ENCODE peak calls at places on chromosomes 13 and 19, in four cellular contexts. One of them, this sample, is unnamed. For H3K4me1, the result is how much of the 10 kb centered on the place peaks cover.

GRCh38 chr13:50919291-50919690 is 9.7 kb downstream of the RNASEH2B start:
- DNase-seq in transverse colon: no peak
- DNase-seq in stomach: no peak
- DNase-seq in A549: no peak
- DNase-seq in this sample: no peak

GRCh38 chr13:31236211-31236786 is 36.5 kb downstream of the B3GLCT start:
- DNase-seq in stomach: no peak
- DNase-seq in transverse colon: no peak
- DNase-seq in A549: no peak
- DNase-seq in this sample: no peak

GRCh38 chr19:40511487-40511886 is 44.7 kb downstream of the SPTBN4 start:
- DNase-seq in stomach: no peak
- DNase-seq in transverse colon: no peak
- DNase-seq in A549: no peak
- DNase-seq in this sample: no peak

GRCh38 chr13:59776924-59777690 is 386.6 kb downstream of the DIAPH3 start:
- DNase-seq in stomach: no peak
- DNase-seq in A549: no peak
- DNase-seq in transverse colon: no peak
- DNase-seq in this sample: no peak

GRCh38 chr13:110070511-110071120 is 236.3 kb downstream of the COL4A1 start:
- DNase-seq in stomach: no peak
- DNase-seq in A549: no peak
- DNase-seq in transverse colon: no peak
- DNase-seq in this sample: no peak

GRCh38 chr13:27353166-27353583 is 71.2 kb upstream of the GTF3A start:
- DNase-seq in transverse colon: no peak
- DNase-seq in A549: no peak
- DNase-seq in stomach: no peak
- DNase-seq in this sample: no peak

GRCh38 chr13:41621716-41622508 is 164.6 kb downstream of the RGCC start:
- DNase-seq in stomach: no peak
- DNase-seq in A549: no peak
- DNase-seq in transverse colon: no peak
- DNase-seq in this sample: no peak

GRCh38 chr19:41353466-41354342 is at the start of gene TGFB1:
- DNase-seq in transverse colon: peak
- DNase-seq in stomach: peak
- DNase-seq in A549: peak
- DNase-seq in this sample: peak

GRCh38 chr19:29415507-29415906 is 110.3 kb upstream of the VSTM2B start:
- DNase-seq in A549: no peak
- DNase-seq in stomach: no peak
- DNase-seq in transverse colon: no peak
- DNase-seq in this sample: no peak

GRCh38 chr13:50598338-50598737 is 245.2 kb downstream of the DLEU7 start:
- DNase-seq in stomach: no peak
- DNase-seq in A549: no peak
- DNase-seq in transverse colon: no peak
- DNase-seq in this sample: no peak

GRCh38 chr19:35449347-35450043 is 1.4 kb downstream of the FFAR2 start:
- DNase-seq in stomach: peak
- DNase-seq in A549: no peak
- DNase-seq in transverse colon: no peak
- DNase-seq in this sample: no peak

GRCh38 chr19:47540748-47541147 is 25.9 kb upstream of the NAPA start:
- DNase-seq in A549: peak
- DNase-seq in stomach: no peak
- DNase-seq in transverse colon: no peak
- DNase-seq in this sample: no peak

GRCh38 chr13:82701021-82701420 is 1181.3 kb downstream of the SLITRK1 start:
- DNase-seq in A549: no peak
- DNase-seq in transverse colon: no peak
- DNase-seq in stomach: no peak
- DNase-seq in this sample: no peak

GRCh38 chr13:39942901-39943273 is 287.4 kb downstream of the COG6 start:
- DNase-seq in transverse colon: peak
- DNase-seq in A549: peak
- DNase-seq in stomach: peak
- DNase-seq in this sample: peak

GRCh38 chr19:6229951-6230712 is 49.6 kb downstream of the MLLT1 start:
- DNase-seq in transverse colon: no peak
- DNase-seq in A549: no peak
- DNase-seq in stomach: no peak
- DNase-seq in this sample: no peak

GRCh38 chr19:10748195-10748923 is 30.5 kb downstream of the DNM2 start:
- DNase-seq in A549: no peak
- DNase-seq in stomach: no peak
- DNase-seq in transverse colon: no peak
- DNase-seq in this sample: no peak

DNA sequence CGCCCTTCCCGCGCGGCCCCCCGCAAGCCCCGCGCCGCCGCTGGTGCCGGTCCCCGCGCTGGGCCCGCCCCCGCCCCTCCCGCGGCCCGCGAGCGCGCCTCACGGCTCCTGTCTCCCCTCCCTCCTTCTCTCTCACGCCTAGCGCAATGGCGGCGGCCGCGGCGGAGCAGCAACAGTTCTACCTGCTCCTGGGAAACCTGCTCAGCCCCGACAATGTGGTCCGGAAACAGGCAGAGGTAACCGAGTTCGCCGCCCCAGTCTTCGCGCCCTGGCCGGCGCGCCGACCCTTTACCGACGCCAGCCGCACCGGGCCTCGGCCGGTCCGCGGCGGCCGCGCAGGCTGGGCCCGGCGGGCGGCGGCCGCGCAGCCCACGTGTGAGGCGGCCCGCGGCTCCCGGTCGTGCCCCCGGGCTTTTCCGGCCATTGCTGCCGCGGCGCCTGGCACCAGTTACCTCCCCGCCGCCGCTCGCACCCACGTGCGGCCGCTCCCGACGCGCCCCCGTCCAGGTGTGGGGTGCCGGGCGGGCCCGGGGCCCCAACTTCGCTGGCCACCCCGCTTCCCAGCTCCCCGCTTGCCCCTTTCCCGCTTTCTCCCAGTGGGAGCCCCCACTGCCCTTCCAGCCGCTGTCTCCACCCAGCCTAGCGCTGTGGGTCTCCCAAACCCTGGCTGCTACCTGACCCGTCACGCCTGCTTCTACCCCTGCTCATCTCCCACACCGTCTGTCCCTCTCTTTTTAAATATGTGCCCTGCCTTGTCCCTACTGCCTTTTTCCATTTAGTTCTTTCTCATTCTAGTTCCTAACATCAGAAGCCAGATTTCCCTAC is 23.3 kb downstream of the IPO5 start:
- DNase-seq in transverse colon: peak
- DNase-seq in stomach: no peak
- DNase-seq in A549: no peak
- DNase-seq in this sample: no peak
- TF ChIP-seq POLR2A in transverse colon: no peak
- TF ChIP-seq POLR2A in stomach: no peak
- TF ChIP-seq POLR2A in A549: peak
- TF ChIP-seq POLR2A in this sample: no peak

DNA sequence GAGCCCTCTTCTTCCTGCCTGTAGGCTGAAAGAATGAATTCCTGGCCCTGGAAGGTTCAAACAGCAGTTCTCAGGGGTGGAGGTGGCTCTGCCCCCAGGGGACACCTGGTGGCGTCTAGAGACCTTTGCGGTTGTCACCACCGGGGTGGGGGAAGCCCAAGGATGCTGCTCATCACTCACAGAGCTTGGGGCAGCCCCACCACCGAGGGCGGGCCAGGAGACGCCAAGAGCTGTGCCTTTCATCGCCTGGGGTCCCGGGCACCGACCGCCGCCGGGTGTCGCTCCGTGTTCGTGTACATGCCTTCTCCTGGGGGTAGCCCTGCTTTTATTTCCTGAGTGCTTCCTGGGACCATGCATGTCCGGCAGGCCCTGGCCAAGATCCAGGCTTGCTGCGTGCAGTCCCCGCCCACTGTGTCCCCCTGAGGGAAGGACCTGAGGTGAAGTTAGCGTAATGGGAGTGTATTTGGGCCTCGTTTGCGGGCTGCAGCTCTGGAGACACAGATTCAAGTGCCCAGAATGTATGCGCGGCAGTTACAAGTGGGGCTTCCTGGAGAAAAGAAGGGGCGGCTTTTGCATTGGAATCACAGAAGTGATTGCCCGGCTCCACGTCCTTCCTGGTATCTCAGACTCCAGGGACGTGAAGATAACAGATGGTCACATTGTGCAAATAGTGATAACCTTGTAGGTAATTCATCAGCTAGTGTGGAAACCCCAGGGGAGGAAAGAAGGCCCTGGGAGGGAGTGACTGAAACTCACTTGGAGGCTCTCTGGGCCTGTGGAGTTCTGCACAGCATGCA is 7.8 kb downstream of the DOT1L start:
- DNase-seq in A549: no peak
- DNase-seq in transverse colon: peak
- DNase-seq in stomach: peak
- DNase-seq in this sample: no peak
- H3K4me1 ChIP-seq in A549: half or more
- H3K4me1 ChIP-seq in transverse colon: under half
- H3K4me1 ChIP-seq in stomach: half or more
- H3K4me1 ChIP-seq in this sample: under half

DNA sequence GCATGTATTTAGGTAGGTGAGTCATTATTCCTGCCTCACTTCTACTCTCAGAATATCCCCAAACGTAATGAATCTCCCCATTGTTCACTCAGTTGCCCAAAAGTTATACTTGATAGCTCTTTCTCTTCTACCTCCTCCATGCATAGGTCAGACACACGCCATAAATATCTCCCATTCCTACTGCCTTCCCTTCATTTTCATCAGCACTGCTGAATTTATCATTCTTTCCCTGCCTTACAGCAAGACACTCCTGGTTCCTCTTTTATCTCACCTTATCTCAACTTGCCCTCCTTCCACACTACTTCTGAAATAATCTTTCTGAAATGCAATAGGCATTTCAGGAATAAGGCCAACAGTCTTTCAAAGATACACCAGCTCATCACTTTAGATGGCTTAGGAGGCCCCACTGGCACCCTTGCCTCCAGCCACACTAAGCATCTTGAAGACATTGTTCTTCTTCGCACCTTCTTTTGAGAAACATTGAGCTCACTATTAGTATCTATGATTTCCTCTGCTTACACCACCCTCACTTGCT is 333.9 kb downstream of the MYO16 start:
- DNase-seq in A549: no peak
- DNase-seq in transverse colon: no peak
- DNase-seq in stomach: no peak
- DNase-seq in this sample: no peak
- TF ChIP-seq EP300 in A549: no peak
- TF ChIP-seq EP300 in transverse colon: no peak
- TF ChIP-seq EP300 in stomach: no peak
- TF ChIP-seq EP300 in this sample: no peak

GRCh38 chr19:7668842-7669241 is at the start of gene RETN:
- DNase-seq in A549: no peak
- DNase-seq in transverse colon: no peak
- DNase-seq in stomach: no peak
- DNase-seq in this sample: no peak
- TF ChIP-seq POLR2A in A549: no peak
- TF ChIP-seq POLR2A in transverse colon: no peak
- TF ChIP-seq POLR2A in stomach: no peak
- TF ChIP-seq POLR2A in this sample: no peak

GRCh38 chr13:99029576-99029975 is 51.7 kb upstream of the DOCK9 start:
- DNase-seq in transverse colon: no peak
- DNase-seq in A549: no peak
- DNase-seq in stomach: no peak
- DNase-seq in this sample: no peak
- H3K4me1 ChIP-seq in transverse colon: under half
- H3K4me1 ChIP-seq in A549: under half
- H3K4me1 ChIP-seq in stomach: under half
- H3K4me1 ChIP-seq in this sample: under half

DNA sequence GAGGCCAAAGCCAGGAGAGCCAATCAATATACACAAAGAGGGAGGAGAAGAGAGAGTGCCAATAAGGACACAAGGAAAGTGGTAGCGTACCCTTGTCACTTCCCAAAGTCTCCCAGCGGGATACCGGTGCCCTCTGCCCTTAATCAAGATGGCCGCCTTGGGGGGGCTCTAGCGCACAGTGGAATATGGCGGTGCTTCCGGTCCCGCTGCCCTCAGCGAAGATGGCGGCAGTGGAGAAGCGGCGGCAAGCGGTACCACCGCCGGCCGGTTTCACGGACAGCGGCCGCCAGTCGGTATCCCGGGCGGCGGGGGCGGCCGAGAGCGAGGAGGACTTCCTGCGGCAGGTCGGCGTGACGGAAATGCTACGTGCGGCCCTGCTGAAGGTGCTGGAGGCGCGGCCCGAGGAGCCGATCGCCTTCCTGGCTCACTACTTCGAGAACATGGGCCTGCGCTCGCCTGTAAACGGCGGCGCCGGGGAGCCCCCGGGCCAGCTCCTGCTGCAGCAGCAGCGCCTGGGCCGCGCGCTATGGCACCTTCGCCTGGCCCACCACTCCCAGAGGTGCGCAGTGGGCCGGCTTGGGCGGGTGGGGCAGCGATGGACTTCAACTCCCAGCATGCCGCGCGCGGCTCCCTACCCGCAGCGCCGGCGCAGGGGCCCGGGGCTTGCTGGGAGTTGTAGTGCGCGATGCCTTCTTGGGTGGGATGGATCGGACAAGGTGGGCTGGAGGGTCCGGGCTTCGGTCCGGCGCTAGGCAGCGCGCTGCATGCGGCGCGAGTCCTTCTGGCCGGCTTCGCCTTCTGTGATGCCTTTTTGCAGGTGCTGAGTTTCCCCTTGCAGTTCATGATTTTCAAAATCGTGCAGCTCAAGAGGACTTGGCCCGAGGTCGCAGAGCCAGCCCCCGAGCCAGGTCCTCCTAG is at the start of gene TPGS1:
- DNase-seq in stomach: peak
- DNase-seq in transverse colon: peak
- DNase-seq in A549: no peak
- DNase-seq in this sample: peak
- TF ChIP-seq EP300 in stomach: peak
- TF ChIP-seq EP300 in transverse colon: no peak
- TF ChIP-seq EP300 in A549: no peak
- TF ChIP-seq EP300 in this sample: no peak

GRCh38 chr13:99496322-99497142 is 4.7 kb upstream of the TM9SF2 start:
- DNase-seq in A549: no peak
- DNase-seq in transverse colon: peak
- DNase-seq in stomach: peak
- DNase-seq in this sample: peak
- TF ChIP-seq POLR2A in A549: no peak
- TF ChIP-seq POLR2A in transverse colon: no peak
- TF ChIP-seq POLR2A in stomach: no peak
- TF ChIP-seq POLR2A in this sample: no peak

GRCh38 chr13:73960474-73960873 is 173.7 kb downstream of the KLF12 start:
- DNase-seq in stomach: no peak
- DNase-seq in A549: no peak
- DNase-seq in transverse colon: no peak
- DNase-seq in this sample: no peak
- H3K4me1 ChIP-seq in stomach: under half
- H3K4me1 ChIP-seq in A549: under half
- H3K4me1 ChIP-seq in transverse colon: under half
- H3K4me1 ChIP-seq in this sample: under half

This sample was measured in sigmoid colon.